ENCODE peak calls at places on chromosomes 4 and X, in six cellular contexts. I is A549, P is HepG2, H is endothelial cell of umbilical vein, Y is K562, N is GM12878. O is an unnamed sample.

GRCh38 chrX:85897376-85898110 is 149.8 kb downstream of the CHM start:
- DNase-seq in I (no peak), P (no peak), H (no peak), Y (peak), N (no peak), O (no peak)

GRCh38 chr4:98430708-98431403 is 169.7 kb downstream of the RAP1GDS1 start:
- DNase-seq in I (peak), P (no peak), H (no peak), Y (no peak), N (no peak), O (no peak)

GRCh38 chrX:74422576-74423288 is 1.4 kb downstream of the SLC16A2 start:
- DNase-seq in I (no peak), P (peak), H (peak), Y (no peak), N (no peak), O (peak)

GRCh38 chr4:55553442-55553841 is 6.7 kb upstream of the CLOCK start:
- DNase-seq in I (no peak), P (peak), H (no peak), Y (no peak), N (no peak), O (no peak)

GRCh38 chr4:56727150-56727549 is 46.1 kb upstream of the HOPX start:
- DNase-seq in I (no peak), P (no peak), H (no peak), Y (no peak), N (no peak), O (no peak)

GRCh38 chrX:132948648-132949260 is 9.7 kb downstream of the HS6ST2 start:
- DNase-seq in I (no peak), P (no peak), H (no peak), Y (peak), N (no peak), O (peak)

GRCh38 chr4:56821394-56822263 is at the start of gene SPINK2:
- DNase-seq in I (peak), P (no peak), H (no peak), Y (peak), N (no peak), O (peak)

GRCh38 chr4:110508827-110509446 is 33.0 kb downstream of the ENPEP start:
- DNase-seq in I (no peak), P (no peak), H (peak), Y (peak), N (no peak), O (peak)

GRCh38 chrX:140712413-140713173 is 3.0 kb downstream of the LINC00632 start:
- DNase-seq in I (peak), P (no peak), H (no peak), Y (no peak), N (no peak), O (peak)

GRCh38 chrX:140503714-140504351 is 1.0 kb downstream of the SOX3 start:
- DNase-seq in I (no peak), P (no peak), H (peak), Y (no peak), N (no peak), O (no peak)

GRCh38 chr4:148118179-148118578 is 324.0 kb downstream of the NR3C2 start:
- DNase-seq in I (no peak), P (no peak), H (no peak), Y (no peak), N (no peak), O (no peak)

GRCh38 chr4:81136161-81136910 is 78.7 kb downstream of the PRKG2 start:
- DNase-seq in I (no peak), P (no peak), H (no peak), Y (no peak), N (no peak), O (no peak)

GRCh38 chr4:155495572-155496293 is 119.0 kb upstream of the MAP9 start:
- DNase-seq in I (no peak), P (no peak), H (no peak), Y (no peak), N (no peak), O (no peak)

GRCh38 chr4:663438-664428 is 10.3 kb downstream of the ATP5ME start:
- DNase-seq in I (no peak), P (no peak), H (no peak), Y (no peak), N (no peak), O (peak)

GRCh38 chr4:152159773-152160172 is 376.1 kb downstream of the FBXW7 start:
- DNase-seq in I (no peak), P (no peak), H (no peak), Y (no peak), N (no peak), O (no peak)

GRCh38 chrX:12955882-12956703 is 18.8 kb upstream of the TMSB4X start:
- DNase-seq in I (no peak), P (peak), H (peak), Y (peak), N (peak), O (peak)

GRCh38 chrX:18886344-18887161 is 97.4 kb downstream of the PHKA2 start:
- DNase-seq in I (peak), P (peak), H (peak), Y (peak), N (peak), O (peak)

GRCh38 chrX:23819385-23820234 is 36.6 kb downstream of the SAT1 start:
- DNase-seq in I (no peak), P (peak), H (no peak), Y (no peak), N (no peak), O (no peak)

GRCh38 chr4:187304131-187304530 is 580.5 kb upstream of the FAT1 start:
- DNase-seq in I (no peak), P (no peak), H (no peak), Y (no peak), N (no peak), O (no peak)

GRCh38 chrX:115549008-115549407 is 12.0 kb upstream of the PLS3 start:
- DNase-seq in I (no peak), P (no peak), H (no peak), Y (no peak), N (no peak), O (no peak)

GRCh38 chr4:109658871-109659410 is 44.3 kb downstream of the CASP6 start:
- DNase-seq in I (no peak), P (no peak), H (peak), Y (no peak), N (no peak), O (no peak)

GRCh38 chrX:15269618-15270521 is at the start of gene ASB9:
- DNase-seq in I (peak), P (peak), H (peak), Y (peak), N (no peak), O (no peak)

GRCh38 chrX:138710311-138710791 is 1.2 kb downstream of the FGF13 start:
- DNase-seq in I (no peak), P (no peak), H (no peak), Y (no peak), N (no peak), O (no peak)

GRCh38 chrX:14963447-14964236 is 90.4 kb downstream of the MOSPD2 start:
- DNase-seq in I (no peak), P (no peak), H (peak), Y (no peak), N (no peak), O (no peak)

GRCh38 chr4:179110356-179110755 is 1668.1 kb upstream of the AGA start:
- DNase-seq in I (no peak), P (no peak), H (no peak), Y (no peak), N (no peak), O (no peak)

GRCh38 chr4:110586137-110586850 is 36.6 kb downstream of the PITX2 start:
- DNase-seq in I (peak), P (no peak), H (peak), Y (peak), N (no peak), O (peak)

GRCh38 chr4:20176881-20177280 is 74.8 kb upstream of the SLIT2 start:
- DNase-seq in I (no peak), P (no peak), H (no peak), Y (no peak), N (no peak), O (no peak)

GRCh38 chrX:79268788-79269187 is 98.3 kb downstream of the ITM2A start:
- DNase-seq in I (no peak), P (no peak), H (peak), Y (no peak), N (no peak), O (no peak)

GRCh38 chr4:142091085-142091513 is 454.7 kb downstream of the IL15 start:
- DNase-seq in I (peak), P (no peak), H (peak), Y (no peak), N (no peak), O (no peak)

DNA sequence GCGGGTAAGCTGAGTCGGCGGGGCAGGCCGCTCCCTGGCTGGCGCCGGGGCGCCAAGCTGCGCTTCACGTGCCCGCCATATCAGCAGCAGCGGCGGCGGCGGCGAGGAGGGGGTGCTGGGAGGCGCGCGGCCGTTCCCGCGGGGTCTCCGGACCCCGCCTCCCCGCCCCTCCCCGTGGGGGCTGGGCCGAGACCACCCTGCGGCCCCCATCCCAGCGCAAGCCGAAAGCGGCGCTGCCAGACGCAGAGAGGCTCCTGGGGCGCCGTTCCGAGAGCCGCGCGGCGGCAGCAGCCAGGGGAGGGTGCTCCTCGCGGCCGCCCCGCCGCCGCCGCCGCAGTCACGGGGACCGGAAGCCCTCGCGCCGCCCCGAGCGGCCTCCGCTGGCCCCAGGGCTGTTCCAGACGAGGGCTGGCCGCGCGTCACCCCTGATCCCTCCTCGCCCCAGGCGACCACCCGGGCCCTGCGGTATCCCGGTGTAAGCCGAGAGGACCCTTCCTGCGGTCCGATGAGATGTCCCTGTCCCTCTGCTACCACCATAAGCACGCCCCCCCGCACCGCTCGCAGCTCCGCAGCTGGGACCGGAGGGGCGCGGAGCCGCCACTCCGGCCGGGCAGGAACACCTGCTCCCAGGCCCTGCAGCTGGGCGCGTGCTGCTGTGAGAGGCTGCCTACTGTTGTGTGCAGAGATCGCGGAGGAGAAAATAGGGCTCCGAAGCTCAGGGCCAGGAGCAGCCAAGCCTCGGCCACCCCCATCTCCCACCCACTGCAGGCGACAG is 7.4 kb upstream of the BCOR start:
- DNase-seq in I (peak), P (no peak), H (peak), Y (peak), N (no peak), O (peak)
- TF ChIP-seq POLR2A in I (no peak), P (no peak), H (no peak), Y (peak), N (peak), O (no peak)

GRCh38 chrX:119736206-119736764 is 22.1 kb upstream of the SOWAHD start:
- DNase-seq in I (no peak), P (peak), H (no peak), Y (no peak), N (no peak), O (no peak)
- TF ChIP-seq MYC in I (no peak), P (no peak), H (no peak), Y (no peak), N (no peak), O (no peak)

GRCh38 chr4:120070191-120070590 is 3.5 kb upstream of the MAD2L1 start:
- DNase-seq in I (no peak), P (no peak), H (peak), Y (no peak), N (no peak), O (no peak)

GRCh38 chr4:120062663-120063195 is 3.9 kb downstream of the MAD2L1 start:
- DNase-seq in I (no peak), P (no peak), H (no peak), Y (no peak), N (no peak), O (no peak)

GRCh38 chr4:120064887-120065286 is 1.8 kb downstream of the MAD2L1 start:
- DNase-seq in I (no peak), P (no peak), H (no peak), Y (no peak), N (no peak), O (no peak)

GRCh38 chr4:120066182-120066524 is 495 bp downstream of the MAD2L1 start:
- DNase-seq in I (peak), P (peak), H (no peak), Y (no peak), N (no peak), O (peak)

GRCh38 chr4:120066525-120067333 is at the start of gene MAD2L1:
- DNase-seq in I (peak), P (peak), H (peak), Y (peak), N (peak), O (peak)
- TF ChIP-seq POLR2A in I (peak), P (peak), H (peak), Y (peak), N (peak), O (peak)

GRCh38 chrX:39726810-39727209 is 370.9 kb downstream of the BCOR start:
- DNase-seq in I (no peak), P (no peak), H (peak), Y (no peak), N (no peak), O (peak)
- TF ChIP-seq MYC in I (no peak), P (no peak), H (no peak), Y (no peak), N (no peak), O (no peak)

GRCh38 chr4:163878336-163879121 is 384.0 kb downstream of the TMA16 start:
- DNase-seq in I (no peak), P (no peak), H (no peak), Y (no peak), N (no peak), O (no peak)
- TF ChIP-seq POLR2A in I (no peak), P (no peak), H (no peak), Y (no peak), N (no peak), O (no peak)

GRCh38 chr4:94613248-94613647 is 144.5 kb upstream of the BMPR1B start:
- DNase-seq in I (no peak), P (no peak), H (no peak), Y (no peak), N (no peak), O (no peak)

GRCh38 chr4:94605241-94605640 is 152.5 kb upstream of the BMPR1B start:
- DNase-seq in I (no peak), P (no peak), H (peak), Y (no peak), N (no peak), O (no peak)

GRCh38 chr4:94615431-94615830 is 142.3 kb upstream of the BMPR1B start:
- DNase-seq in I (no peak), P (no peak), H (no peak), Y (no peak), N (no peak), O (no peak)

DNA sequence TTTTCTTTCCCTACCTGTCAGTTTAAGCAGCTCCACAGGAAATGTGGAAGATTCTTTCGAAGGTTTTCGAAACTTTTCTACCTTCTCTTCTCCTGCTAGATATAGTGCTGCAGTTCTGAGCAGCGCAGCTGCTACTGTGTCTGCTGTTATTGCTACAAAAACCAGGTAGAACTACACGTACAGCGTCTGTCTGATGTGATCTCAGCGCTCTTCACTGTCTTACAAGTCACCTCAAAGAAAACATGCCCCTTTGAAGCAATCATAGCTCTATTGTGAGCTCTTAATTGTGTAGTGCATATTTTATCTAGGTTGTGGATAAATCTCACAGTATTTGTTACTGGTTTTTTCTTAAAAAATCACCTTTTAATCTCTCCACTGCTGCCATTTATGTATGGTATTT is 147.6 kb upstream of the BMPR1B start:
- DNase-seq in I (no peak), P (no peak), H (no peak), Y (no peak), N (no peak), O (no peak)
- TF ChIP-seq MYC in I (no peak), P (no peak), H (no peak), Y (no peak), N (no peak), O (no peak)

DNA sequence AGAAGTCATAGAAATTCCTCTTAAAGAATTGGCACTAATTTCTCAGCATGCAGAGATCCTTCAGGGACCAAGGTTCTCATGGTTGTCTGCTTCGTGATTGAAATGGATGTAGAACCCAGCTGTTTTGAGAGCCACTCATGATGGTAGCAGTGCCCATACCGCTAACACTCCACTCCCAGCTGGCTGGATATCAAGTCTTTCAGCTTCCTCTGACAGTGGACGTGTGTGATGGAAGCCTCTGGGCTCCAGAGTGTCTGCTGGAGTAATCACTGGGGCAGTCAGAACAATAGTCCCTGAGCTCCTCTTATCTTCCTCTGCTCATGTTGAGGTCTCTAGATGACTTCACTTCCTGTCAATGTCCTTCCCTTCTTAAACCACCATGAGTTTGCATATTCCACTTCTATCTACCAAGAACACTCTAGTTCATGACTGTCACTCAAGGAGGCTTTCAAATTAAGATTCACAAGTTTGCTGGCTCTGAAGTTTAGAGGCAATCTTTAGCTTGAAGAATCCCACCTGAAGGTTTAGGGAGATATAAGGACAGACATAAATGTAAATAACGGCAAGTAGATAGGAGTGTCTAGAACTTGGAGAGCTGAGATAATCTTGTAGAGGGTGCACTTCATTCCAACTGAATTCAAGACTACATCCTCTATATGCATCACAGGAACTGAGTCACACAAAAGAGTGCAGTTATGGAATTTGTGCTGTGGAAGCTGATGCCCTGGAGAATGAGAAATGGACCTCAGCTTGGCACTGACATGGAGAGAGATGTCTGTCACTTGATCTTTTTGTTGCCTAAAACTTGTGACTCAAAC is 64.5 kb upstream of the WDR1 start:
- DNase-seq in I (no peak), P (no peak), H (peak), Y (peak), N (no peak), O (peak)
- TF ChIP-seq POLR2A in I (no peak), P (no peak), H (no peak), Y (peak), N (no peak), O (no peak)

GRCh38 chr4:184487503-184487902 is 13.2 kb upstream of the IRF2 start:
- DNase-seq in I (no peak), P (no peak), H (no peak), Y (no peak), N (no peak), O (no peak)
- TF ChIP-seq MYC in I (no peak), P (no peak), H (no peak), Y (no peak), N (no peak), O (no peak)

GRCh38 chr4:7103031-7103598 is 35.3 kb upstream of the GRPEL1 start:
- DNase-seq in I (peak), P (peak), H (no peak), Y (peak), N (peak), O (peak)
- TF ChIP-seq POLR2A in I (peak), P (peak), H (peak), Y (peak), N (peak), O (peak)

GRCh38 chr4:75844151-75844662 is 58.0 kb downstream of the PPEF2 start:
- DNase-seq in I (peak), P (peak), H (peak), Y (no peak), N (no peak), O (no peak)
- TF ChIP-seq MYC in I (no peak), P (no peak), H (no peak), Y (no peak), N (no peak), O (no peak)

O was measured in NB4.